ENCODE peak calls at places on chromosomes 3 and 15, in five cellular contexts. V is activated T-helper 1 cell treated with Interleukin-2 at 50 U/mL for 16 hours, G is NCI-H69, B is iris pigment epithelial cell, I is stromal cell of bone marrow. Y is an unnamed sample.

GRCh38 chr3:123153821-123154323 is 47.9 kb upstream of the SEC22A start:
- DNase-seq in B (no peak), V (no peak), I (no peak), G (no peak), Y (no peak)

GRCh38 chr15:41507820-41508290 is 5.8 kb downstream of the LTK start:
- DNase-seq in G (peak), B (no peak), I (no peak), V (no peak), Y (no peak)

GRCh38 chr15:80211976-80212375 is 40.0 kb downstream of the CTXND1 start:
- DNase-seq in V (no peak), B (no peak), G (no peak), I (no peak), Y (no peak)

GRCh38 chr3:139758654-139759291 is 81.0 kb upstream of the NMNAT3 start:
- DNase-seq in V (no peak), G (no peak), B (peak), I (no peak), Y (no peak)

GRCh38 chr15:25091421-25092158 is 136.8 kb downstream of the SNRPN start:
- DNase-seq in V (no peak), G (no peak), B (no peak), I (no peak), Y (no peak)

GRCh38 chr3:43328653-43329052 is 42.3 kb downstream of the SNRK start:
- DNase-seq in B (no peak), I (no peak), G (no peak), V (no peak), Y (no peak)

GRCh38 chr3:194166682-194167479 is 30.9 kb downstream of the HES1 start:
- DNase-seq in I (no peak), V (no peak), G (peak), B (peak), Y (no peak)

GRCh38 chr3:75781079-75781745 is 4.1 kb downstream of the ZNF717 start:
- DNase-seq in B (peak), G (no peak), I (no peak), V (no peak), Y (no peak)

GRCh38 chr3:23691343-23691895 is 114.3 kb upstream of the UBE2E1 start:
- DNase-seq in V (no peak), G (no peak), I (no peak), B (peak), Y (no peak)

GRCh38 chr3:34683851-34684250 is 885.4 kb downstream of the PDCD6IP start:
- DNase-seq in I (peak), B (peak), G (peak), V (no peak), Y (no peak)